ENCODE peak calls at places on chromosomes 1 and 21, in four cellular contexts. F is B cell, R is astrocyte of the spinal cord, E is left ventricle myocardium inferior. O is an unnamed sample.

GRCh38 chr1:236808564-236809130 is 13.6 kb downstream of the MTR start:
- DNase-seq in F (no peak), E (no peak), R (no peak), O (no peak)

GRCh38 chr21:15437873-15438272 is 291.9 kb upstream of the USP25 start:
- DNase-seq in R (peak), E (no peak), F (no peak), O (peak)

GRCh38 chr21:45724345-45724961 is 80.9 kb downstream of the PCBP3 start:
- DNase-seq in E (peak), R (no peak), F (no peak), O (no peak)

GRCh38 chr1:1908506-1908791 is 6.6 kb upstream of the CALML6 start:
- DNase-seq in R (no peak), F (no peak), E (no peak), O (no peak)

GRCh38 chr1:209600541-209600940 is 17.0 kb downstream of the CAMK1G start:
- DNase-seq in E (no peak), F (no peak), R (no peak), O (no peak)

GRCh38 chr1:203113308-203113707 is 14.2 kb upstream of the ADORA1 start:
- DNase-seq in F (no peak), E (no peak), R (no peak), O (no peak)

GRCh38 chr21:14321042-14321441 is 61.9 kb downstream of the HSPA13 start:
- DNase-seq in R (peak), F (no peak), E (no peak), O (no peak)

GRCh38 chr1:33140153-33141149 is 41.4 kb downstream of the TRIM62 start:
- DNase-seq in F (no peak), E (no peak), R (no peak), O (no peak)

GRCh38 chr1:6260433-6260934 is 414 bp downstream of the GPR153 start:
- DNase-seq in F (peak), E (peak), R (no peak), O (peak)

GRCh38 chr1:156692409-156692957 is 12.9 kb downstream of the CRABP2 start:
- DNase-seq in F (no peak), R (no peak), E (no peak), O (no peak)

GRCh38 chr1:47940321-47940720 is 56.9 kb downstream of the TRABD2B start:
- DNase-seq in R (no peak), F (no peak), E (no peak), O (no peak)

GRCh38 chr1:11761988-11762406 is at the start of gene C1orf167:
- DNase-seq in F (peak), R (no peak), E (no peak), O (peak)

GRCh38 chr21:36211660-36212512 is 55.3 kb downstream of the DOP1B start:
- DNase-seq in E (no peak), F (no peak), R (peak), O (no peak)

GRCh38 chr1:175597969-175598765 is 145.2 kb downstream of the TNR start:
- DNase-seq in F (peak), E (no peak), R (peak), O (peak)

GRCh38 chr1:201551877-201552731 is 13.2 kb downstream of the NAV1 start:
- DNase-seq in F (no peak), E (no peak), R (peak), O (no peak)

GRCh38 chr1:13661539-13661938 is 38.4 kb upstream of the PRDM2 start:
- DNase-seq in R (no peak), F (no peak), E (no peak), O (no peak)

GRCh38 chr1:169925505-169926482 is 32.1 kb upstream of the SCYL3 start:
- DNase-seq in F (no peak), R (no peak), E (no peak), O (no peak)

GRCh38 chr1:38005195-38006007 is at the start of gene FHL3:
- DNase-seq in F (peak), E (peak), R (peak), O (peak)

GRCh38 chr1:223704921-223705878 is 7.1 kb upstream of the CAPN2 start:
- DNase-seq in R (peak), E (no peak), F (no peak), O (no peak)

GRCh38 chr1:114094303-114094663 is 59.4 kb downstream of the SYT6 start:
- DNase-seq in F (no peak), R (peak), E (no peak), O (no peak)

GRCh38 chr1:31955917-31956736 is 18.0 kb upstream of the PTP4A2 start:
- DNase-seq in R (peak), E (peak), F (peak), O (peak)

GRCh38 chr1:31482478-31483011 is 69.5 kb downstream of the SERINC2 start:
- DNase-seq in E (no peak), R (no peak), F (no peak), O (no peak)

GRCh38 chr1:203325418-203326091 is 20.2 kb downstream of the BTG2 start:
- DNase-seq in R (peak), F (peak), E (peak), O (peak)

GRCh38 chr1:29708818-29709710 is 472.7 kb downstream of the PTPRU start:
- DNase-seq in F (no peak), R (peak), E (no peak), O (no peak)

GRCh38 chr1:199786695-199787094 is 240.8 kb upstream of the NR5A2 start:
- DNase-seq in E (no peak), F (no peak), R (no peak), O (no peak)

GRCh38 chr21:36829116-36829515 is 130.2 kb downstream of the SIM2 start:
- DNase-seq in E (no peak), R (no peak), F (no peak), O (no peak)

GRCh38 chr1:81802601-81803422 is 2.1 kb downstream of the ADGRL2 start:
- DNase-seq in R (peak), E (peak), F (no peak), O (peak)

GRCh38 chr1:143680304-143680703 is 291.5 kb downstream of the FAM72C start:
- DNase-seq in E (no peak), F (no peak), R (no peak), O (no peak)
- TF ChIP-seq CTCF in E (no peak), F (no peak), R (no peak), O (no peak)

GRCh38 chr1:26887125-26887524 is 3.0 kb downstream of the GPN2 start:
- DNase-seq in E (no peak), F (peak), R (peak), O (no peak)
- TF ChIP-seq CTCF in E (peak), F (peak), R (peak), O (peak)

DNA sequence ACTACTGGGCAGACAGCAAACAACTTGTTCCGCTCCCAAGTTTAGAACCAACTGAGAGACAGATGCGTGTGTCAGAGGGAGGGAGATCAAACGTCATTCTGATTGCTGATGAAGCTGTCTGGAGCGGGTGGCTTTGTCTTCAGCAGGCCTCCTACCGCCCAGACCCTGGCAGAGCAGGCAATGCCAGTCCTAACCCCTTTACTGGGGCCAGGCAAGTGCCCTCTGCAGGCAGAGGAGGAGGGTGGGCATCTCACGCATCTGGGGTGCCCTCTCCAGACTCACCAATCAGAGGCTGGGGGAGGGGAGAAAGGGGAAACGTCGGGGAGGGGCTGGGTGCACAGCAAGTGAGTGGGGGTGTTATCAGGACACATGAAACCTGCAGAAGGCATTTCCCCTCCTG is 126.6 kb downstream of the ACTL8 start:
- DNase-seq in R (no peak), F (no peak), E (no peak), O (no peak)
- TF ChIP-seq CTCF in R (no peak), F (no peak), E (peak), O (no peak)

GRCh38 chr1:18858070-18858688 is 1.3 kb downstream of the TAS1R2 start:
- DNase-seq in F (no peak), E (no peak), R (no peak), O (no peak)

GRCh38 chr1:18855573-18855972 is 3.9 kb downstream of the TAS1R2 start:
- DNase-seq in R (no peak), F (no peak), E (no peak), O (no peak)

GRCh38 chr1:18856435-18856834 is 3.0 kb downstream of the TAS1R2 start:
- DNase-seq in F (no peak), R (no peak), E (no peak), O (no peak)

GRCh38 chr1:18852501-18852900 is 7.0 kb downstream of the TAS1R2 start:
- DNase-seq in F (no peak), R (no peak), E (no peak), O (no peak)

GRCh38 chr1:18854331-18855025 is 5.0 kb downstream of the TAS1R2 start:
- DNase-seq in F (no peak), R (no peak), E (no peak), O (no peak)
- TF ChIP-seq CTCF in F (no peak), R (no peak), E (no peak), O (no peak)

DNA sequence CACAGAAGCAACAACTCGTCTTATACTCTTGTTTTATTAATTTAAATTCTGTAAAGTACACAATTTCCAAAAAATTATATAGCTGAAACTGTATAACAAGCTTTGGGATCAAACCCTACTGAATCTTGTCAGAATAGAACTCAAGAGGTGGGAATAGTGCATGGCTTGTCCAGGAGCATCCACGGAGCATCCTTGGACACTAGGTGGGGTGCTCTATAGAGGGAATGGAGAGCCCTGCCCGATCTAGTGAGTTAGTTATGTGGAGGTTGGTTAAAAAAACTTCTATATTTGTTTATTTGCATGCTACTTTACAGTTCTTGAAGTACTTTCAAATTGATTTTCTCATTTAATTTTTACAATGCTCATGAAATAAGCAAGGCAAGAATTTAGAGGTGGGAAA is 28.3 kb downstream of the ROR1 start:
- DNase-seq in R (no peak), E (no peak), F (no peak), O (no peak)
- TF ChIP-seq CTCF in R (peak), E (no peak), F (no peak), O (no peak)

DNA sequence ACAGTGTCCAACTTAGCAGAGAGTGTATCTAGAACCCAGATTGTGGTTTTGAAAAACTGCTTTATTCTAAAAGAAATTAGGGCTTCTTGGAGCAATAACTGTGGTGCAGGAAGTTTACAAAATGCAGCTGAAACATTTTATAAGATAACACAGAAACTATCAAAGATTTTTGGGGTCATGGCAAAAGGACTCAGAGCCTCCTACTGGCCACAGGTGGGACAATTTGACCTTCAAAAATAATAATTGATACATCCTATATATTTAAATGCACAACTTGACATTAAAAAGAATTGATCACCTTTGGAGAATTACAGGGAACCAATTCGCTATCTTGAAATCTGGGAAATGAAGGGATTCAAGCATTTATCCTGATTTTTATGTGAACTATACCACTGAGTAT is 235.2 kb downstream of the RPS6KC1 start:
- DNase-seq in R (no peak), E (no peak), F (no peak), O (no peak)
- TF ChIP-seq CTCF in R (peak), E (peak), F (peak), O (no peak)

DNA sequence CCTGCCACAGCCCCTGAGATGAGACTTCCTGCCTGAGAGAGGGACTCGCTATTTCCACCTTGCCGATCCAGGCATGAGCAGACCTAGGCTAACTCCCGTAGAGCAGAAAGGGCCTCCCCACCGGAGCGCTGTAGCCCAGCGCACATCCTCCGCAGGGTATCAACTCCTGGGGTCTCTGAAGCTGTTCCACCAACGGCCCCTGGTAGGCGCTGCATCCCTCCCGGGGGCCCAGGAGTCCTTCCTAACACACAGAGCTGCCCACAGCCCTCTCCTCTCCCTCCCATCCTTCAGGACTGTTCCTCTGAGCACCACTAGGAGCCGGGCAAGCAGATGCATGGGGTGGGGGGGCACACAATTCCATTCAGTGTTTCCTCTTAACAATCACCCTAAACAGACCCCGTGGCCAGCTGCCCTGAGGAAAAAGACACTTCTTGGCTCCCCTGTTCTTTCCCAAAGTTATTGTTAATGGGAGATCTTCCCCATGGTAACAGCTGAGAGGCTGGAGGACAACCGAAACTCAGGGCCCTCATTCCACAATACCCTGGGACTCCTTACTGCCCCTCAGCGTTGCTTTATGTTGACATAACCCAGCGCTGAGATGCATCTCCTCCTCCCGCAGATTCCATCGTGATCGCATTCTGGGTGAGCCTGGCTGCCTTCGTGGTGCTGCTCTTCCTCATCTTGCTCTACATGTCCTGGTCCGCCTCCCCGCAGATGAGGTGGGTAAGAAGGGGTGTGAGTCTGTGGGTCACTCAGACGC is 7.5 kb downstream of the MRAP start:
- DNase-seq in R (peak), E (no peak), F (no peak), O (no peak)
- TF ChIP-seq CTCF in R (peak), E (peak), F (no peak), O (no peak)

DNA sequence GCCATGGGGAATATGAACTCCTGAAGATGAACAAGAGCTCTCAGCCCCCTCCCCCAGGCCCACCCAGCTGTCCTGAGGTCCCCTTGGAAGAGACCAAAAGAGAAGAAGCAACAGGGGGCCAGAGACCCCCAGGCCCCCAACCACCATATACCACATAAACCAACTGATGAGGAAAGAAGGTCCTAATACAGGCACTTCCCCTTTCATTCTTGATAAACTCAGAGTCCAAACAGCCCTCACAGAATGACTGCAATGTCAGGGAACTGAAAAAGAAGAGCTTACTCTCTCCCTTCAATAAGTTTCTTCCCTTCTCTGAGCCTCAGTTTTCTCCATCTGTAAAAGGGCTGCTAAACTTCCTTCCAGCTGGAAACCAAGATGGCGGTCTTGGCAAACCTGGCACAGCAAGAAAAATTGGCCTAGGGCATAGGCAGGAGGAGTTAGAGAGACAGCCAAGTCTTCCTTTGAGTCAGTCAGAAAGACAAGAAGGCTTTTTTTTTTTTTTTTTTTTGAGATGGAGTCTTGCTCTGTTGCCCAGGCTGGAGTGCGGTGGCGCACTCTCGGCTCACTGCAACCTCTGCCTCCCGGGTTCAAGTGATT is 90.5 kb downstream of the VWA5B1 start:
- DNase-seq in R (no peak), E (no peak), F (no peak), O (no peak)
- TF ChIP-seq CTCF in R (no peak), E (no peak), F (no peak), O (no peak)

GRCh38 chr1:178574345-178574744 is 61.4 kb downstream of the TEX35 start:
- DNase-seq in E (no peak), F (no peak), R (no peak), O (no peak)

GRCh38 chr1:178572604-178573003 is 59.7 kb downstream of the TEX35 start:
- DNase-seq in F (no peak), R (no peak), E (no peak), O (no peak)

GRCh38 chr1:178575611-178576331 is 62.9 kb downstream of the TEX35 start:
- DNase-seq in E (no peak), F (peak), R (peak), O (no peak)

GRCh38 chr1:178571807-178572206 is 58.9 kb downstream of the TEX35 start:
- DNase-seq in E (no peak), R (no peak), F (no peak), O (no peak)

GRCh38 chr1:178573330-178573729 is 60.4 kb downstream of the TEX35 start:
- DNase-seq in F (no peak), R (no peak), E (no peak), O (no peak)
- TF ChIP-seq CTCF in F (no peak), R (no peak), E (no peak), O (no peak)

GRCh38 chr1:218983848-218984247 is 189.8 kb upstream of the LYPLAL1 start:
- DNase-seq in R (no peak), F (peak), E (no peak), O (no peak)
- TF ChIP-seq CTCF in R (peak), F (no peak), E (peak), O (no peak)